ENCODE peak calls at places on chromosomes 3 and 15, in four cellular contexts. D, M, H and G are unnamed samples.

GRCh38 chr3:94069242-94069813 is 6.5 kb downstream of the NSUN3 start:
- DNase-seq in D (no peak), M (no peak), H (peak; percentile 3), G (peak; percentile 39)

GRCh38 chr3:10260211-10260701 is 12.0 kb downstream of the TATDN2 start:
- DNase-seq in D (no peak), M (no peak), H (no peak), G (no peak)

GRCh38 chr15:98684441-98684840 is 36.1 kb downstream of the IGF1R start:
- DNase-seq in D (no peak), M (no peak), H (no peak), G (peak; percentile 78)

GRCh38 chr15:80984856-80985255 is 4.8 kb downstream of the MESD start:
- DNase-seq in D (no peak), M (no peak), H (no peak), G (no peak)

GRCh38 chr3:69005071-69005816 is 8.2 kb downstream of the EOGT start:
- DNase-seq in D (no peak), M (no peak), H (no peak), G (peak; percentile 22)

GRCh38 chr3:183980408-183980807 is 37.3 kb downstream of the ABCC5 start:
- DNase-seq in D (no peak), M (no peak), H (no peak), G (no peak)

GRCh38 chr15:39281094-39281493 is 299.8 kb upstream of the THBS1 start:
- DNase-seq in D (no peak), M (no peak), H (no peak), G (peak; percentile 87)

GRCh38 chr15:31459011-31459748 is 132.5 kb downstream of the KLF13 start:
- DNase-seq in D (no peak), M (no peak), H (no peak), G (peak; percentile 37)

GRCh38 chr3:153944084-153944483 is 177.1 kb upstream of the ARHGEF26 start:
- DNase-seq in D (no peak), M (no peak), H (no peak), G (no peak)

GRCh38 chr3:115068799-115069198 is 78.3 kb downstream of the ZBTB20 start:
- DNase-seq in D (no peak), M (no peak), H (no peak), G (no peak)

GRCh38 chr3:139557041-139557440 is 17.5 kb upstream of the RBP1 start:
- DNase-seq in D (no peak), M (no peak), H (no peak), G (no peak)

GRCh38 chr3:182794455-182794773 is 1.1 kb downstream of the ATP11B start:
- DNase-seq in D (no peak), M (peak; percentile 46), H (no peak), G (no peak)

GRCh38 chr3:82093641-82094040 is 332.2 kb upstream of the GBE1 start:
- DNase-seq in D (no peak), M (no peak), H (no peak), G (no peak)

GRCh38 chr3:161171113-161171512 is 50.0 kb upstream of the NMD3 start:
- DNase-seq in D (peak; percentile 3), M (no peak), H (no peak), G (peak; percentile 72)

GRCh38 chr3:161175506-161175905 is 45.6 kb upstream of the NMD3 start:
- DNase-seq in D (no peak), M (no peak), H (no peak), G (no peak)

GRCh38 chr3:161166051-161166450 is 55.1 kb upstream of the NMD3 start:
- DNase-seq in D (no peak), M (no peak), H (no peak), G (no peak)

GRCh38 chr3:161171639-161172552 is 49.2 kb upstream of the NMD3 start:
- DNase-seq in D (peak; percentile 1), M (no peak), H (no peak), G (no peak)
- TF ChIP-seq CTCF in D (no peak), M (no peak), H (peak; percentile 30), G (no peak)

GRCh38 chr3:15280853-15281532 is 51.4 kb downstream of the SH3BP5 start:
- DNase-seq in D (no peak), M (no peak), H (peak; percentile 21), G (no peak)
- TF ChIP-seq MAFK in D (no peak), M (no peak), H (no peak), G (no peak)

DNA sequence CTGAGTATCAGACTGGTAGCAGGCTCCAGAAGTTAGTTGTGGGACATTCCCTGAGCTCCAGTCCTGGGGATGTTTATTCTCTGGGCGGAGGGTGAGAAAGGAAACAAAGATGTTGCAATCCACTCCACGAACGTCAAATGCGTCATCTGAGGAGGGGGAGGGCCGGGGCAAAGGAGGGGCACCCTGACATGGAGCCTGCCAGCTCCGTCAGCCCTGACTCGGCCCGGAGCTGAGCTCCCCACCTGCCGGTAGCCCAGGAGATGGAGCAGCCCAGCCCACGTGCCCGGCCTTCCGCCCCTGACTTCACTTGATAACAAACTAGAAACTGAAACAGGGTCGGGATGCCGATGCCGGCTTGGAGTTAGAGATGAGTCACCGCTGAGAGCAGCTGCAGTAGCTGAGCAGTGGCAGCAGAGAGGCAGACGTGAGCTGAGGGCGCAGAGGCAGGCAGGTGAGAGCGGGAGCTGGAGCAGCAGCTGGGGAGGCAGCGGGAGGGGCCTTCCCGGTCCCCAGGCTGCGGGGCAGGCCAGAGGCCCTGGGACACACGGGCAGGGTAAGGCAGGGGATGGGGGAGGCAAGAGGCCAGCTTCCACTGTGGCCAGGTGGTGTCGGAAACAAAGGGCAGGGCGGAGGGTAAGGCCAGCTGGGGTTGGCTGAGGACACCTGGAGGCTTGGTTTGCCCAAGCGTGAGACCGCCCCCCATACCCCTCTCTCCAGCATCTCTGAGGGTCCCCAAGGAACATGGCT is at the start of gene ISG20:
- DNase-seq in D (peak; percentile 98), M (peak; percentile 95), H (peak; percentile 95), G (peak; percentile 99)
- TF ChIP-seq SMC3 in D (peak; percentile 46), M (no peak), H (peak; percentile 21), G (no peak)

GRCh38 chr3:111765136-111765535 is 93.9 kb upstream of the PHLDB2 start:
- DNase-seq in D (no peak), M (no peak), H (no peak), G (no peak)

GRCh38 chr3:111762535-111762934 is 96.5 kb upstream of the PHLDB2 start:
- DNase-seq in D (no peak), M (no peak), H (no peak), G (peak; percentile 68)

GRCh38 chr3:111763101-111763500 is 96.0 kb upstream of the PHLDB2 start:
- DNase-seq in D (no peak), M (no peak), H (no peak), G (no peak)

GRCh38 chr3:111763968-111764367 is 95.1 kb upstream of the PHLDB2 start:
- DNase-seq in D (no peak), M (no peak), H (no peak), G (peak; percentile 82)

GRCh38 chr3:111764645-111765091 is 94.4 kb upstream of the PHLDB2 start:
- DNase-seq in D (peak; percentile 84), M (no peak), H (peak; percentile 72), G (peak; percentile 59)
- TF ChIP-seq CTCF in D (peak; percentile 48), M (no peak), H (peak; percentile 23), G (peak; percentile 21)

GRCh38 chr15:90002428-90002844 is 1.3 kb downstream of the ZNF710 start:
- DNase-seq in D (peak; percentile 56), M (peak; percentile 44), H (no peak), G (peak; percentile 46)

GRCh38 chr15:90004671-90005070 is 3.5 kb downstream of the ZNF710 start:
- DNase-seq in D (peak; percentile 67), M (no peak), H (peak; percentile 71), G (peak; percentile 99)

GRCh38 chr15:90003736-90004135 is 2.6 kb downstream of the ZNF710 start:
- DNase-seq in D (no peak), M (no peak), H (no peak), G (no peak)

GRCh38 chr15:90006217-90007088 is 5.3 kb downstream of the ZNF710 start:
- DNase-seq in D (no peak), M (no peak), H (no peak), G (no peak)

GRCh38 chr15:90004252-90004651 is 3.1 kb downstream of the ZNF710 start:
- DNase-seq in D (no peak), M (no peak), H (no peak), G (no peak)
- TF ChIP-seq MAFK in D (no peak), M (no peak), H (no peak), G (no peak)

GRCh38 chr15:79492065-79492464 is 59.9 kb downstream of the MINAR1 start:
- DNase-seq in D (no peak), M (no peak), H (no peak), G (no peak)
- TF ChIP-seq SMC3 in D (no peak), M (no peak), H (no peak), G (no peak)

DNA sequence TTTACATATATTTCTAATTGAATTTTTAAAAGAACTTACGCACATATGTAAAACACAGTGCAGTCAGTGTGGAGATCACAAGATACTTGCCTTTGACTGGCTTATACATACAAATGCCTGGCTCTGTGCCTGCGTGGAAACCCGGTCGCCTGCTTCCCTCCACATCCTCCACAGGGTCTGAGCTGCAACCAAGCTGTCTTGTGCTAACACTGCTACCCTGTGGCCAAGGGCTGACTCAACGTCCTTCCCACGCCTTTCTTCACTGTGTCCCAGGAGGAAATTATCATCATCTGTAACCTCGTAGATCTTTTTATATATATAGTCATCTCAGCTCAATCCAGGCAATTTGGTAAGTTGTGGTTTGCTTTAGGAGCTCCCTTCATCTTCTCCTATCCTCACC is 116.9 kb downstream of the WNT7A start:
- DNase-seq in D (no peak), M (no peak), H (no peak), G (no peak)
- TF ChIP-seq CTCF in D (no peak), M (peak; percentile 19), H (no peak), G (no peak)

DNA sequence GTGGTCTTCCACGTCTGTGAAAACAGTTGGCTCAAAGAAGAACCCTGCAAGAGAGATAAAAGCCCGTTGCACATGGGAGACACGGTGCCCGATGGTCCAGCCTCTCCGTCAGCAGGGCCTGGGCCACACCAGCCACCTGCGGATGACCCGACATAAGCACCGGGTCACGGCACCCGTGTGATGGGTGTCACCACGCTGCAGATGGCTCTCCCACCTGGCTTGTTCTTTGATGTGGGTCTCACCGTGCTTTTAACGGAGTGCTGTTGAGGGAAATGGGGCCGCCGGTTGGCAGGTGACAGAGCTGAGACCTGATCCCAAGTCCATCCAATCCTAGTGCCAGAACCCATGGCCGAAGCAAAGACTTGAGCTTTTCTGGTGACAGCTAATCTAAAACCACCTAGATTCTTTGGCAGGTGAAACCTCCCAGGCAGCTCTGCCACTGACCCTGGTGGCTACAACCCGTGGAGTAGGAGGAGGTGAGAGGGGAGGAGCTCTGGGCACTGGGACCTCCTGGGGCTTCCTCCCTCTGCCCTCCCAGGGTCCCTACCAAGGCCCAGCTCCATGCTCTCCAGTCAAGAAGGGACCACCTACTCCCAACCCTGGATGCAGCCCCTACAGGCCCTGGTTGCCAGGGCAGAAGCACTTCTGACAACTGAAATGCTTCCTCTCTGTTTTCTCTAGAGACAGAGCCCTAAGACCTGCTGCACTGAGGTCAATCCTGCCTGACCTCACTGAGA is 23.4 kb upstream of the SLC41A3 start:
- DNase-seq in D (no peak), M (no peak), H (no peak), G (no peak)
- TF ChIP-seq MAFK in D (no peak), M (no peak), H (no peak), G (no peak)